ENCODE peak calls at places on chromosome 1, in four cellular contexts. One of them, this sample, is unnamed.
A peak's percentile ranks its signal among the peaks of the same experiment; 100 is the strongest.

GRCh38 chr1:30652151-30652915 is 71.1 kb downstream of the MATN1 start:
- DNase-seq in K562: no peak
- DNase-seq in H1: no peak
- DNase-seq in endothelial cell of umbilical vein: no peak
- DNase-seq in this sample: no peak

GRCh38 chr1:42943166-42943565 is 15.5 kb downstream of the SLC2A1 start:
- DNase-seq in endothelial cell of umbilical vein: no peak
- DNase-seq in H1: no peak
- DNase-seq in K562: peak; percentile 36
- DNase-seq in this sample: peak; percentile 68

GRCh38 chr1:11045428-11046269 is 1.4 kb downstream of the MASP2 start:
- DNase-seq in K562: peak; percentile 72
- DNase-seq in H1: no peak
- DNase-seq in endothelial cell of umbilical vein: no peak
- DNase-seq in this sample: no peak

GRCh38 chr1:32709075-32709474 is 6.5 kb upstream of the SYNC start:
- DNase-seq in endothelial cell of umbilical vein: no peak
- DNase-seq in K562: no peak
- DNase-seq in H1: no peak
- DNase-seq in this sample: no peak

GRCh38 chr1:35557118-35557610 is at the start of gene KIAA0319L:
- DNase-seq in endothelial cell of umbilical vein: no peak
- DNase-seq in H1: no peak
- DNase-seq in K562: peak; percentile 95
- DNase-seq in this sample: no peak

GRCh38 chr1:208668991-208669390 is 424.8 kb upstream of the PLXNA2 start:
- DNase-seq in K562: no peak
- DNase-seq in H1: no peak
- DNase-seq in endothelial cell of umbilical vein: no peak
- DNase-seq in this sample: no peak

GRCh38 chr1:244341455-244342450 is 110.0 kb downstream of the ADSS2 start:
- DNase-seq in H1: peak; percentile 66
- DNase-seq in K562: peak; percentile 78
- DNase-seq in endothelial cell of umbilical vein: peak; percentile 93
- DNase-seq in this sample: no peak

GRCh38 chr1:230281531-230281930 is 144.6 kb downstream of the PGBD5 start:
- DNase-seq in endothelial cell of umbilical vein: no peak
- DNase-seq in K562: no peak
- DNase-seq in H1: no peak
- DNase-seq in this sample: no peak

GRCh38 chr1:110696818-110697217 is 22.1 kb upstream of the KCNA3 start:
- DNase-seq in K562: no peak
- DNase-seq in H1: no peak
- DNase-seq in endothelial cell of umbilical vein: no peak
- DNase-seq in this sample: no peak

GRCh38 chr1:183991360-183992155 is 46.0 kb downstream of the COLGALT2 start:
- DNase-seq in H1: no peak
- DNase-seq in endothelial cell of umbilical vein: no peak
- DNase-seq in K562: no peak
- DNase-seq in this sample: no peak

GRCh38 chr1:246793331-246793890 is 69.2 kb downstream of the SCCPDH start:
- DNase-seq in H1: no peak
- DNase-seq in endothelial cell of umbilical vein: no peak
- DNase-seq in K562: no peak
- DNase-seq in this sample: no peak

GRCh38 chr1:59685101-59685500 is 129.6 kb upstream of the HOOK1 start:
- DNase-seq in H1: no peak
- DNase-seq in endothelial cell of umbilical vein: no peak
- DNase-seq in K562: no peak
- DNase-seq in this sample: no peak

GRCh38 chr1:97875996-97876395 is 44.8 kb downstream of the DPYD start:
- DNase-seq in H1: no peak
- DNase-seq in K562: no peak
- DNase-seq in endothelial cell of umbilical vein: no peak
- DNase-seq in this sample: no peak

GRCh38 chr1:241475688-241476087 is 43.9 kb downstream of the FH start:
- DNase-seq in H1: no peak
- DNase-seq in K562: no peak
- DNase-seq in endothelial cell of umbilical vein: peak; percentile 51
- DNase-seq in this sample: no peak

GRCh38 chr1:81114191-81114590 is 686.5 kb upstream of the ADGRL2 start:
- DNase-seq in H1: no peak
- DNase-seq in K562: no peak
- DNase-seq in endothelial cell of umbilical vein: no peak
- DNase-seq in this sample: no peak

GRCh38 chr1:13517193-13517812 is 3.5 kb upstream of the LRRC38 start:
- DNase-seq in endothelial cell of umbilical vein: no peak
- DNase-seq in K562: peak; percentile 34
- DNase-seq in H1: no peak
- DNase-seq in this sample: peak; percentile 21

GRCh38 chr1:160638926-160639325 is 7.9 kb downstream of the SLAMF1 start:
- DNase-seq in H1: no peak
- DNase-seq in endothelial cell of umbilical vein: no peak
- DNase-seq in K562: no peak
- DNase-seq in this sample: no peak

GRCh38 chr1:40715660-40716059 is 24.2 kb downstream of the NFYC start:
- DNase-seq in endothelial cell of umbilical vein: no peak
- DNase-seq in H1: no peak
- DNase-seq in K562: no peak
- DNase-seq in this sample: no peak

GRCh38 chr1:40717065-40717464 is 25.6 kb downstream of the NFYC start:
- DNase-seq in K562: no peak
- DNase-seq in H1: no peak
- DNase-seq in endothelial cell of umbilical vein: no peak
- DNase-seq in this sample: no peak

GRCh38 chr1:40722622-40723021 is 31.1 kb downstream of the NFYC start:
- DNase-seq in K562: no peak
- DNase-seq in H1: no peak
- DNase-seq in endothelial cell of umbilical vein: no peak
- DNase-seq in this sample: no peak

GRCh38 chr1:40720493-40720892 is 29.0 kb downstream of the NFYC start:
- DNase-seq in H1: no peak
- DNase-seq in endothelial cell of umbilical vein: no peak
- DNase-seq in K562: no peak
- DNase-seq in this sample: no peak

GRCh38 chr1:40717960-40718359 is 26.5 kb downstream of the NFYC start:
- DNase-seq in H1: no peak
- DNase-seq in endothelial cell of umbilical vein: no peak
- DNase-seq in K562: no peak
- DNase-seq in this sample: no peak
- H4K20me1 ChIP-seq in H1: no peaks in the 10 kb centered on the region
- H4K20me1 ChIP-seq in endothelial cell of umbilical vein: no peaks in the 10 kb centered on the region
- H4K20me1 ChIP-seq in K562: no peaks in the 10 kb centered on the region
- H4K20me1 ChIP-seq in this sample: peaks cover 4% of the 10 kb centered on the region

GRCh38 chr1:55071477-55071876 is 32.1 kb downstream of the PCSK9 start:
- DNase-seq in endothelial cell of umbilical vein: peak; percentile 63
- DNase-seq in H1: peak; percentile 36
- DNase-seq in K562: peak; percentile 56
- DNase-seq in this sample: no peak
- TF ChIP-seq MAX in endothelial cell of umbilical vein: no peak
- TF ChIP-seq MAX in H1: peak; percentile 65
- TF ChIP-seq MAX in K562: no peak
- TF ChIP-seq MAX in this sample: no peak

GRCh38 chr1:15966081-15966955 is 9.6 kb downstream of the ZBTB17 start:
- DNase-seq in H1: no peak
- DNase-seq in endothelial cell of umbilical vein: peak; percentile 48
- DNase-seq in K562: no peak
- DNase-seq in this sample: no peak

GRCh38 chr1:15966956-15967344 is 9.0 kb downstream of the ZBTB17 start:
- DNase-seq in endothelial cell of umbilical vein: no peak
- DNase-seq in H1: no peak
- DNase-seq in K562: no peak
- DNase-seq in this sample: no peak

GRCh38 chr1:15963363-15963967 is 12.4 kb downstream of the ZBTB17 start:
- DNase-seq in K562: no peak
- DNase-seq in endothelial cell of umbilical vein: no peak
- DNase-seq in H1: no peak
- DNase-seq in this sample: no peak

GRCh38 chr1:15963968-15964648 is 11.8 kb downstream of the ZBTB17 start:
- DNase-seq in H1: no peak
- DNase-seq in K562: no peak
- DNase-seq in endothelial cell of umbilical vein: no peak
- DNase-seq in this sample: no peak

GRCh38 chr1:15965228-15965767 is 10.6 kb downstream of the ZBTB17 start:
- DNase-seq in H1: no peak
- DNase-seq in endothelial cell of umbilical vein: peak; percentile 51
- DNase-seq in K562: no peak
- DNase-seq in this sample: no peak
- H4K20me1 ChIP-seq in H1: no peaks in the 10 kb centered on the region
- H4K20me1 ChIP-seq in endothelial cell of umbilical vein: no peaks in the 10 kb centered on the region
- H4K20me1 ChIP-seq in K562: no peaks in the 10 kb centered on the region
- H4K20me1 ChIP-seq in this sample: no peaks in the 10 kb centered on the region

DNA sequence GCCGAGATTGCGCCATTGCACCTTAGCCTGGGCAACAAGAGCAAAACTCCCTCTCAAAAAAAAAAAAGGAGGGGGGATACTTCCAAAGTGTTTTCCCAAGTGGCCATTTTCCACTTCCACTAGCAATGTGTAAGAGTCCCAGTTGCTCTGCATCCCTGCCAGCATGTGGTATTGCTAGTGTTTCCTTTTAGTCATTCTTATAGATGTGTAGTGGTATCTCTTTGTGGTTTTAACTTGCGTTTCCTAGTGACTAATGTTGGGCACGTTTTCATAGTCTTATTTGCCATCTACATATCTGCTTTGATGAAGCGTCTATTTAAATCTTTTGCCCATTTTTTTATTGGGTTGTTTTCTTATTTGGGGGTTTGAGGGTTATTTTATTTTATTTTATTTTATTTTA is 31.1 kb downstream of the INAVA start:
- DNase-seq in K562: no peak
- DNase-seq in H1: no peak
- DNase-seq in endothelial cell of umbilical vein: no peak
- DNase-seq in this sample: no peak
- TF ChIP-seq MAX in K562: no peak
- TF ChIP-seq MAX in H1: no peak
- TF ChIP-seq MAX in endothelial cell of umbilical vein: no peak
- TF ChIP-seq MAX in this sample: no peak

This sample was measured in HCT116.